ENCODE peak calls at places on chromosome 2, in six cellular contexts. U is endothelial cell; C is mesothelial cell of epicardium; W is body of pancreas; R is activated CD8-positive, alpha-beta memory T cell treated with anti-CD3 and anti-CD28 coated beads, Interleukin-2, amount 50 U/mL, for 4 hours; Z is iris pigment epithelial cell. T is an unnamed sample.

GRCh38 chr2:32562906-32563305 is 64.9 kb upstream of the TTC27 start:
- DNase-seq in U (no peak), Z (no peak), C (no peak), R (no peak), W (no peak), T (no peak)

GRCh38 chr2:21294446-21294845 is 170.7 kb downstream of the TDRD15 start:
- DNase-seq in Z (no peak), C (no peak), U (no peak), W (no peak), R (no peak), T (no peak)

GRCh38 chr2:142824756-142825155 is 52.7 kb upstream of the KYNU start:
- DNase-seq in U (no peak), W (no peak), R (no peak), Z (peak), C (no peak), T (no peak)

GRCh38 chr2:98374958-98375570 is 28.8 kb downstream of the CNGA3 start:
- DNase-seq in W (no peak), C (no peak), R (no peak), U (no peak), Z (no peak), T (no peak)

GRCh38 chr2:67883316-67884080 is 179.3 kb downstream of the C1D start:
- DNase-seq in C (no peak), R (no peak), U (no peak), W (no peak), Z (no peak), T (no peak)

GRCh38 chr2:31967790-31968189 is 43.0 kb downstream of the MEMO1 start:
- DNase-seq in R (no peak), U (no peak), Z (peak), C (no peak), W (no peak), T (no peak)

GRCh38 chr2:72204156-72204781 is 56.6 kb upstream of the CYP26B1 start:
- DNase-seq in R (no peak), U (no peak), W (no peak), Z (peak), C (no peak), T (no peak)

GRCh38 chr2:10501980-10502802 is 54.1 kb upstream of the ODC1 start:
- DNase-seq in C (no peak), R (no peak), U (no peak), Z (no peak), W (no peak), T (no peak)

GRCh38 chr2:172211507-172211906 is 108.8 kb upstream of the DLX2 start:
- DNase-seq in C (no peak), R (no peak), W (no peak), U (no peak), Z (peak), T (no peak)

GRCh38 chr2:145799595-145800108 is 1279.7 kb upstream of the ZEB2 start:
- DNase-seq in W (no peak), C (no peak), R (no peak), Z (no peak), U (no peak), T (no peak)

GRCh38 chr2:39153312-39153711 is 32.5 kb upstream of the SOS1 start:
- DNase-seq in Z (no peak), R (no peak), C (no peak), W (no peak), U (no peak), T (no peak)

GRCh38 chr2:133232556-133232955 is 335.7 kb downstream of the NCKAP5 start:
- DNase-seq in Z (no peak), R (no peak), C (no peak), U (no peak), W (no peak), T (no peak)

GRCh38 chr2:201152517-201152916 is 30.4 kb upstream of the CASP10 start:
- DNase-seq in U (no peak), Z (no peak), C (no peak), R (no peak), W (no peak), T (no peak)

GRCh38 chr2:195636890-195637289 is 20.1 kb upstream of the SLC39A10 start:
- DNase-seq in C (no peak), Z (no peak), R (no peak), U (no peak), W (no peak), T (no peak)

GRCh38 chr2:11562476-11562875 is 28.6 kb downstream of the GREB1 start:
- DNase-seq in W (no peak), U (no peak), Z (no peak), R (no peak), C (no peak), T (no peak)

GRCh38 chr2:18154259-18154658 is 275.8 kb downstream of the KCNS3 start:
- DNase-seq in C (no peak), R (no peak), W (no peak), U (no peak), Z (peak), T (no peak)

GRCh38 chr2:98551316-98551715 is 57.0 kb downstream of the COA5 start:
- DNase-seq in C (no peak), U (no peak), W (no peak), Z (no peak), R (no peak), T (no peak)

GRCh38 chr2:85239102-85239501 is 88.7 kb downstream of the TGOLN2 start:
- DNase-seq in C (no peak), Z (no peak), R (no peak), U (no peak), W (no peak), T (no peak)

GRCh38 chr2:70514612-70515055 is 39.0 kb downstream of the TGFA start:
- DNase-seq in C (peak), R (no peak), U (no peak), Z (no peak), W (peak), T (no peak)

GRCh38 chr2:32711219-32711618 is 83.4 kb downstream of the TTC27 start:
- DNase-seq in Z (peak), R (no peak), C (no peak), U (no peak), W (no peak), T (no peak)

GRCh38 chr2:233828546-233829192 is 25.7 kb downstream of the HJURP start:
- DNase-seq in U (no peak), Z (no peak), W (no peak), C (no peak), R (no peak), T (no peak)

GRCh38 chr2:30229596-30229995 is 1.7 kb upstream of the LBH start:
- DNase-seq in R (no peak), W (no peak), Z (no peak), U (no peak), C (no peak), T (no peak)

GRCh38 chr2:197339496-197340220 is 29.1 kb upstream of the ANKRD44 start:
- DNase-seq in R (no peak), W (no peak), C (no peak), Z (no peak), U (no peak), T (no peak)

GRCh38 chr2:173191601-173192000 is 116.0 kb downstream of the MAP3K20 start:
- DNase-seq in W (no peak), C (no peak), R (no peak), U (no peak), Z (peak), T (no peak)

GRCh38 chr2:31886700-31887099 is 124.1 kb downstream of the MEMO1 start:
- DNase-seq in R (no peak), U (peak), W (no peak), C (no peak), Z (no peak), T (no peak)

GRCh38 chr2:149422991-149423338 is 92.6 kb downstream of the LYPD6 start:
- DNase-seq in R (no peak), Z (no peak), W (no peak), U (no peak), C (no peak), T (no peak)

GRCh38 chr2:237012577-237013237 is 73.0 kb upstream of the COPS8 start:
- DNase-seq in C (no peak), U (no peak), W (no peak), Z (peak), R (no peak), T (no peak)

T was measured in CD14-positive monocyte.